ENCODE peak calls at places on chromosomes 13 and 19, in seven cellular contexts. C, J, G, W, Q, N and Y are unnamed samples.

GRCh38 chr13:99871249-99871898 is 100.2 kb downstream of the ZIC5 start:
- DNase-seq in C (no peak), J (no peak), G (no peak), W (no peak), Q (no peak), N (no peak), Y (no peak)

GRCh38 chr13:46071590-46072249 is 19.2 kb upstream of the ZC3H13 start:
- DNase-seq in C (no peak), J (no peak), G (no peak), W (no peak), Q (no peak), N (no peak), Y (no peak)

GRCh38 chr13:98446234-98446621 is 130.7 kb downstream of the STK24 start:
- DNase-seq in C (no peak), J (no peak), G (no peak), W (no peak), Q (no peak), N (no peak), Y (no peak)

GRCh38 chr19:13441810-13442512 is 64.3 kb downstream of the CACNA1A start:
- DNase-seq in C (no peak), J (no peak), G (peak; percentile 59), W (peak; percentile 63), Q (peak; percentile 21), N (peak; percentile 57), Y (no peak)

GRCh38 chr19:32287811-32288227 is 57.6 kb upstream of the ZNF507 start:
- DNase-seq in C (peak; percentile 63), J (peak; percentile 93), G (peak; percentile 82), W (peak; percentile 10), Q (peak; percentile 29), N (peak; percentile 85), Y (no peak)

GRCh38 chr13:31885994-31886393 is 145.6 kb upstream of the FRY start:
- DNase-seq in C (no peak), J (no peak), G (no peak), W (no peak), Q (no peak), N (no peak), Y (no peak)

GRCh38 chr13:94660695-94661324 is 51.5 kb downstream of the SOX21 start:
- DNase-seq in C (no peak), J (no peak), G (peak; percentile 33), W (no peak), Q (no peak), N (no peak), Y (no peak)

GRCh38 chr13:42009057-42009456 is 39.4 kb upstream of the DGKH start:
- DNase-seq in C (no peak), J (no peak), G (no peak), W (no peak), Q (no peak), N (no peak), Y (no peak)

GRCh38 chr19:28218728-28219127 is 994.2 kb downstream of the UQCRFS1 start:
- DNase-seq in C (no peak), J (no peak), G (no peak), W (no peak), Q (no peak), N (no peak), Y (no peak)

GRCh38 chr19:16200776-16201391 is 3.2 kb downstream of the AP1M1 start:
- DNase-seq in C (no peak), J (no peak), G (no peak), W (no peak), Q (no peak), N (no peak), Y (no peak)

GRCh38 chr19:33662391-33662790 is 40.6 kb downstream of the CHST8 start:
- DNase-seq in C (no peak), J (peak; percentile 59), G (no peak), W (no peak), Q (no peak), N (no peak), Y (no peak)

GRCh38 chr19:54160182-54160811 is 776 bp upstream of the LENG1 start:
- DNase-seq in C (no peak), J (no peak), G (peak; percentile 49), W (peak; percentile 25), Q (peak; percentile 35), N (no peak), Y (no peak)

GRCh38 chr13:108777421-108778420 is 148.3 kb downstream of the MYO16 start:
- DNase-seq in C (no peak), J (no peak), G (no peak), W (no peak), Q (no peak), N (no peak), Y (peak; percentile 7)

GRCh38 chr13:102726430-102726829 is 31.6 kb upstream of the METTL21C start:
- DNase-seq in C (no peak), J (no peak), G (no peak), W (no peak), Q (peak; percentile 39), N (no peak), Y (no peak)

GRCh38 chr13:93752506-93752905 is 525.9 kb downstream of the GPC6 start:
- DNase-seq in C (no peak), J (no peak), G (no peak), W (no peak), Q (no peak), N (no peak), Y (no peak)

GRCh38 chr19:27997069-27997468 is 1215.9 kb downstream of the UQCRFS1 start:
- DNase-seq in C (no peak), J (no peak), G (no peak), W (no peak), Q (no peak), N (no peak), Y (no peak)

GRCh38 chr13:40428354-40428753 is 238.1 kb downstream of the FOXO1 start:
- DNase-seq in C (no peak), J (no peak), G (no peak), W (no peak), Q (no peak), N (no peak), Y (no peak)

GRCh38 chr19:13987101-13987890 is 18.8 kb downstream of the RFX1 start:
- DNase-seq in C (no peak), J (no peak), G (no peak), W (no peak), Q (no peak), N (peak; percentile 32), Y (no peak)

GRCh38 chr19:13622727-13623126 is 116.4 kb upstream of the CACNA1A start:
- DNase-seq in C (no peak), J (no peak), G (no peak), W (no peak), Q (no peak), N (no peak), Y (no peak)

GRCh38 chr19:11203194-11204075 is 6.1 kb upstream of the KANK2 start:
- DNase-seq in C (peak; percentile 65), J (peak; percentile 95), G (peak; percentile 82), W (peak; percentile 42), Q (peak; percentile 11), N (peak; percentile 88), Y (peak; percentile 34)

GRCh38 chr13:72109863-72110262 is 242.9 kb upstream of the DACH1 start:
- DNase-seq in C (no peak), J (no peak), G (no peak), W (no peak), Q (peak; percentile 62), N (no peak), Y (no peak)

GRCh38 chr13:31978021-31978420 is 53.6 kb upstream of the FRY start:
- DNase-seq in C (no peak), J (no peak), G (no peak), W (no peak), Q (peak; percentile 64), N (no peak), Y (no peak)

DNA sequence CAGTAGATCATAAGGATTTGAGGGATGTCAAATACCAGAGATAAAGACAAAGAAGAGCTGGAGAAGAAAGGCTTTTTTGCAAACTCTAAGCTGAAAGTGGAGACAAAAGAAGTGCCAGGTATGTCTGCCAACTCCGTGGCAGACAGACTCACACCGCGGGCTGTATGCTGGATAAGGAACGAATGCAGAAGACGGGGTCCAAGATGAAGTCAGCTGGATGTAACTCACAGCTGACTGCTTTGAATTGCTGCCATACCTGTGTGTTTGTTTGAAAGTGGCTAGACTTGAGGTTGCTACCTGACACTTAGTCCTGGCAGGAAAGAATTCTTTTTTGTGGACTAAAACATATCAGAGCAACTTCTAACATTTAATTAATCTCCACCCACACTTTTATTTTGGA is 398.8 kb downstream of the DLEU7 start:
- DNase-seq in C (no peak), J (no peak), G (no peak), W (no peak), Q (no peak), N (no peak), Y (no peak)
- H3K4me3 ChIP-seq in C (no peak overlapping the region), J (no peak overlapping the region), G (no peak overlapping the region), W (no peak overlapping the region), Q (no peak overlapping the region), N (no peak overlapping the region), Y (no peak overlapping the region)

GRCh38 chr13:24491853-24492252 is 20.7 kb downstream of the PARP4 start:
- DNase-seq in C (no peak), J (no peak), G (peak; percentile 46), W (no peak), Q (no peak), N (no peak), Y (no peak)
- TF ChIP-seq CTCF in C (no peak), J (no peak), G (peak; percentile 48), W (peak; percentile 9), Q (no peak), N (no peak), Y (no peak)

GRCh38 chr19:49515767-49516166 is 3.3 kb downstream of the FCGRT start:
- DNase-seq in C (no peak), J (no peak), G (peak; percentile 72), W (no peak), Q (no peak), N (no peak), Y (no peak)

GRCh38 chr19:49513746-49514118 is 1.3 kb downstream of the FCGRT start:
- DNase-seq in C (no peak), J (no peak), G (no peak), W (no peak), Q (no peak), N (no peak), Y (no peak)

GRCh38 chr19:49512970-49513745 is 697 bp downstream of the FCGRT start:
- DNase-seq in C (peak; percentile 54), J (peak; percentile 93), G (peak; percentile 34), W (no peak), Q (no peak), N (peak; percentile 73), Y (no peak)

GRCh38 chr19:49518033-49518432 is 5.6 kb downstream of the FCGRT start:
- DNase-seq in C (no peak), J (no peak), G (no peak), W (no peak), Q (no peak), N (no peak), Y (no peak)

GRCh38 chr19:49514151-49514550 is 1.7 kb downstream of the FCGRT start:
- DNase-seq in C (no peak), J (no peak), G (no peak), W (no peak), Q (no peak), N (no peak), Y (no peak)
- H3K4me3 ChIP-seq in C (no peak overlapping the region), J (no peak overlapping the region), G (peak overlapping the region; percentile 66), W (no peak overlapping the region), Q (no peak overlapping the region), N (no peak overlapping the region), Y (no peak overlapping the region)

GRCh38 chr13:112055032-112055416 is 11.9 kb upstream of the SOX1 start:
- DNase-seq in C (no peak), J (no peak), G (no peak), W (no peak), Q (no peak), N (no peak), Y (no peak)
- TF ChIP-seq CTCF in C (no peak), J (no peak), G (no peak), W (no peak), Q (no peak), N (no peak), Y (no peak)

GRCh38 chr19:57192993-57193392 is 1.7 kb downstream of the ZNF264 start:
- DNase-seq in C (no peak), J (no peak), G (no peak), W (no peak), Q (no peak), N (no peak), Y (no peak)
- H3K4me3 ChIP-seq in C (no peak overlapping the region), J (no peak overlapping the region), G (peak overlapping the region; percentile 93), W (no peak overlapping the region), Q (peak overlapping the region; percentile 50), N (peak overlapping the region; percentile 98), Y (peak overlapping the region; percentile 97)